ENCODE peak calls at places on chromosomes 12 and 14, in nine cellular contexts. One of them, this sample, is unnamed.

GRCh38 chr12:76470028-76470939 is 89.3 kb downstream of the OSBPL8 start:
- DNase-seq in RWPE2: no peak
- DNase-seq in ascending aorta: no peak
- DNase-seq in epithelial cell of esophagus: peak; percentile 92
- DNase-seq in mammary epithelial cell: peak; percentile 79
- DNase-seq in astrocyte of the cerebellum: peak; percentile 71
- DNase-seq in choroid plexus epithelial cell: peak; percentile 96
- DNase-seq in heart left ventricle: no peak
- DNase-seq in endothelial cell of umbilical vein: peak; percentile 68
- DNase-seq in this sample: peak; percentile 78

GRCh38 chr12:1350055-1350933 is 244.1 kb downstream of the FBXL14 start:
- DNase-seq in ascending aorta: no peak
- DNase-seq in endothelial cell of umbilical vein: no peak
- DNase-seq in heart left ventricle: no peak
- DNase-seq in RWPE2: no peak
- DNase-seq in mammary epithelial cell: peak; percentile 90
- DNase-seq in choroid plexus epithelial cell: peak; percentile 95
- DNase-seq in astrocyte of the cerebellum: peak; percentile 79
- DNase-seq in epithelial cell of esophagus: peak; percentile 45
- DNase-seq in this sample: peak; percentile 78

GRCh38 chr12:52052471-52053186 is 1.4 kb downstream of the NR4A1 start:
- DNase-seq in epithelial cell of esophagus: peak; percentile 54
- DNase-seq in ascending aorta: no peak
- DNase-seq in endothelial cell of umbilical vein: no peak
- DNase-seq in mammary epithelial cell: peak; percentile 40
- DNase-seq in heart left ventricle: peak; percentile 64
- DNase-seq in choroid plexus epithelial cell: no peak
- DNase-seq in RWPE2: no peak
- DNase-seq in astrocyte of the cerebellum: no peak
- DNase-seq in this sample: peak; percentile 74

GRCh38 chr12:85920324-85920947 is 46.3 kb downstream of the NTS start:
- DNase-seq in ascending aorta: no peak
- DNase-seq in choroid plexus epithelial cell: peak; percentile 45
- DNase-seq in heart left ventricle: no peak
- DNase-seq in endothelial cell of umbilical vein: peak; percentile 53
- DNase-seq in mammary epithelial cell: peak; percentile 12
- DNase-seq in epithelial cell of esophagus: peak; percentile 37
- DNase-seq in astrocyte of the cerebellum: peak; percentile 23
- DNase-seq in RWPE2: no peak
- DNase-seq in this sample: peak; percentile 46

GRCh38 chr12:68835333-68835908 is 27.4 kb downstream of the MDM2 start:
- DNase-seq in endothelial cell of umbilical vein: no peak
- DNase-seq in epithelial cell of esophagus: no peak
- DNase-seq in RWPE2: no peak
- DNase-seq in heart left ventricle: no peak
- DNase-seq in ascending aorta: no peak
- DNase-seq in astrocyte of the cerebellum: no peak
- DNase-seq in choroid plexus epithelial cell: no peak
- DNase-seq in mammary epithelial cell: no peak
- DNase-seq in this sample: no peak

GRCh38 chr14:34122081-34122480 is 171.2 kb upstream of the EGLN3 start:
- DNase-seq in epithelial cell of esophagus: no peak
- DNase-seq in heart left ventricle: no peak
- DNase-seq in endothelial cell of umbilical vein: no peak
- DNase-seq in mammary epithelial cell: no peak
- DNase-seq in ascending aorta: no peak
- DNase-seq in choroid plexus epithelial cell: no peak
- DNase-seq in RWPE2: no peak
- DNase-seq in astrocyte of the cerebellum: no peak
- DNase-seq in this sample: no peak

GRCh38 chr12:54998958-54999510 is 14.5 kb upstream of the TESPA1 start:
- DNase-seq in heart left ventricle: no peak
- DNase-seq in ascending aorta: no peak
- DNase-seq in RWPE2: no peak
- DNase-seq in epithelial cell of esophagus: no peak
- DNase-seq in choroid plexus epithelial cell: no peak
- DNase-seq in mammary epithelial cell: no peak
- DNase-seq in astrocyte of the cerebellum: no peak
- DNase-seq in endothelial cell of umbilical vein: peak; percentile 4
- DNase-seq in this sample: no peak

GRCh38 chr12:44873898-44874297 is 2.2 kb downstream of the NELL2 start:
- DNase-seq in epithelial cell of esophagus: peak; percentile 15
- DNase-seq in astrocyte of the cerebellum: no peak
- DNase-seq in ascending aorta: no peak
- DNase-seq in mammary epithelial cell: no peak
- DNase-seq in choroid plexus epithelial cell: peak; percentile 16
- DNase-seq in heart left ventricle: no peak
- DNase-seq in endothelial cell of umbilical vein: no peak
- DNase-seq in RWPE2: no peak
- DNase-seq in this sample: peak; percentile 12

GRCh38 chr12:23209793-23210192 is 584.8 kb downstream of the ETNK1 start:
- DNase-seq in heart left ventricle: no peak
- DNase-seq in choroid plexus epithelial cell: peak; percentile 4
- DNase-seq in mammary epithelial cell: peak; percentile 29
- DNase-seq in astrocyte of the cerebellum: no peak
- DNase-seq in epithelial cell of esophagus: peak; percentile 86
- DNase-seq in endothelial cell of umbilical vein: no peak
- DNase-seq in RWPE2: no peak
- DNase-seq in ascending aorta: no peak
- DNase-seq in this sample: peak; percentile 28

GRCh38 chr12:55966408-55967281 is at the start of gene CDK2:
- DNase-seq in astrocyte of the cerebellum: no peak
- DNase-seq in RWPE2: peak; percentile 91
- DNase-seq in endothelial cell of umbilical vein: peak; percentile 89
- DNase-seq in choroid plexus epithelial cell: peak; percentile 71
- DNase-seq in mammary epithelial cell: peak; percentile 78
- DNase-seq in epithelial cell of esophagus: peak; percentile 84
- DNase-seq in ascending aorta: peak; percentile 74
- DNase-seq in heart left ventricle: peak; percentile 95
- DNase-seq in this sample: peak; percentile 78

GRCh38 chr12:22993639-22994038 is 368.7 kb downstream of the ETNK1 start:
- DNase-seq in choroid plexus epithelial cell: no peak
- DNase-seq in RWPE2: no peak
- DNase-seq in heart left ventricle: no peak
- DNase-seq in ascending aorta: no peak
- DNase-seq in epithelial cell of esophagus: peak; percentile 53
- DNase-seq in mammary epithelial cell: peak; percentile 50
- DNase-seq in endothelial cell of umbilical vein: no peak
- DNase-seq in astrocyte of the cerebellum: peak; percentile 52
- DNase-seq in this sample: no peak

GRCh38 chr12:106633451-106633823 is 50.6 kb downstream of the RFX4 start:
- DNase-seq in mammary epithelial cell: no peak
- DNase-seq in endothelial cell of umbilical vein: no peak
- DNase-seq in astrocyte of the cerebellum: peak; percentile 33
- DNase-seq in RWPE2: no peak
- DNase-seq in ascending aorta: no peak
- DNase-seq in epithelial cell of esophagus: no peak
- DNase-seq in heart left ventricle: no peak
- DNase-seq in choroid plexus epithelial cell: peak; percentile 89
- DNase-seq in this sample: peak; percentile 48

GRCh38 chr12:15035185-15035584 is 62.3 kb downstream of the PDE6H start:
- DNase-seq in heart left ventricle: no peak
- DNase-seq in RWPE2: no peak
- DNase-seq in choroid plexus epithelial cell: no peak
- DNase-seq in mammary epithelial cell: no peak
- DNase-seq in astrocyte of the cerebellum: no peak
- DNase-seq in endothelial cell of umbilical vein: no peak
- DNase-seq in epithelial cell of esophagus: no peak
- DNase-seq in ascending aorta: no peak
- DNase-seq in this sample: no peak

GRCh38 chr12:21644516-21644915 is 13.1 kb downstream of the LDHB start:
- DNase-seq in RWPE2: no peak
- DNase-seq in epithelial cell of esophagus: peak; percentile 33
- DNase-seq in ascending aorta: no peak
- DNase-seq in endothelial cell of umbilical vein: no peak
- DNase-seq in mammary epithelial cell: no peak
- DNase-seq in heart left ventricle: no peak
- DNase-seq in choroid plexus epithelial cell: no peak
- DNase-seq in astrocyte of the cerebellum: no peak
- DNase-seq in this sample: peak; percentile 22
- TF ChIP-seq CTCF in RWPE2: no peak
- TF ChIP-seq CTCF in epithelial cell of esophagus: no peak
- TF ChIP-seq CTCF in ascending aorta: no peak
- TF ChIP-seq CTCF in endothelial cell of umbilical vein: no peak
- TF ChIP-seq CTCF in mammary epithelial cell: no peak
- TF ChIP-seq CTCF in heart left ventricle: no peak
- TF ChIP-seq CTCF in choroid plexus epithelial cell: no peak
- TF ChIP-seq CTCF in astrocyte of the cerebellum: no peak
- TF ChIP-seq CTCF in this sample: no peak

GRCh38 chr14:24155100-24155499 is 6.0 kb upstream of the IRF9 start:
- DNase-seq in ascending aorta: no peak
- DNase-seq in heart left ventricle: peak; percentile 34
- DNase-seq in astrocyte of the cerebellum: no peak
- DNase-seq in mammary epithelial cell: no peak
- DNase-seq in choroid plexus epithelial cell: no peak
- DNase-seq in RWPE2: no peak
- DNase-seq in epithelial cell of esophagus: no peak
- DNase-seq in endothelial cell of umbilical vein: no peak
- DNase-seq in this sample: no peak

GRCh38 chr14:24160499-24160849 is 591 bp upstream of the IRF9 start:
- DNase-seq in ascending aorta: no peak
- DNase-seq in endothelial cell of umbilical vein: no peak
- DNase-seq in heart left ventricle: peak; percentile 37
- DNase-seq in astrocyte of the cerebellum: no peak
- DNase-seq in epithelial cell of esophagus: no peak
- DNase-seq in mammary epithelial cell: no peak
- DNase-seq in choroid plexus epithelial cell: no peak
- DNase-seq in RWPE2: no peak
- DNase-seq in this sample: no peak

GRCh38 chr14:24159777-24160498 is 1.1 kb upstream of the IRF9 start:
- DNase-seq in mammary epithelial cell: no peak
- DNase-seq in heart left ventricle: peak; percentile 43
- DNase-seq in ascending aorta: no peak
- DNase-seq in choroid plexus epithelial cell: no peak
- DNase-seq in RWPE2: no peak
- DNase-seq in endothelial cell of umbilical vein: no peak
- DNase-seq in epithelial cell of esophagus: no peak
- DNase-seq in astrocyte of the cerebellum: no peak
- DNase-seq in this sample: no peak

GRCh38 chr14:24157331-24157730 is 3.7 kb upstream of the IRF9 start:
- DNase-seq in endothelial cell of umbilical vein: no peak
- DNase-seq in astrocyte of the cerebellum: no peak
- DNase-seq in ascending aorta: no peak
- DNase-seq in heart left ventricle: no peak
- DNase-seq in choroid plexus epithelial cell: no peak
- DNase-seq in mammary epithelial cell: no peak
- DNase-seq in epithelial cell of esophagus: no peak
- DNase-seq in RWPE2: no peak
- DNase-seq in this sample: no peak

GRCh38 chr14:24156840-24157239 is 4.2 kb upstream of the IRF9 start:
- DNase-seq in RWPE2: no peak
- DNase-seq in epithelial cell of esophagus: no peak
- DNase-seq in ascending aorta: no peak
- DNase-seq in astrocyte of the cerebellum: no peak
- DNase-seq in choroid plexus epithelial cell: no peak
- DNase-seq in endothelial cell of umbilical vein: no peak
- DNase-seq in mammary epithelial cell: no peak
- DNase-seq in heart left ventricle: no peak
- DNase-seq in this sample: no peak
- H3K4me3 ChIP-seq in RWPE2: no peak overlapping the region
- H3K4me3 ChIP-seq in epithelial cell of esophagus: no peak overlapping the region
- H3K4me3 ChIP-seq in ascending aorta: no peak overlapping the region
- H3K4me3 ChIP-seq in astrocyte of the cerebellum: no peak overlapping the region
- H3K4me3 ChIP-seq in choroid plexus epithelial cell: no peak overlapping the region
- H3K4me3 ChIP-seq in endothelial cell of umbilical vein: no peak overlapping the region
- H3K4me3 ChIP-seq in mammary epithelial cell: no peak overlapping the region
- H3K4me3 ChIP-seq in heart left ventricle: no peak overlapping the region
- H3K4me3 ChIP-seq in this sample: no peak overlapping the region

DNA sequence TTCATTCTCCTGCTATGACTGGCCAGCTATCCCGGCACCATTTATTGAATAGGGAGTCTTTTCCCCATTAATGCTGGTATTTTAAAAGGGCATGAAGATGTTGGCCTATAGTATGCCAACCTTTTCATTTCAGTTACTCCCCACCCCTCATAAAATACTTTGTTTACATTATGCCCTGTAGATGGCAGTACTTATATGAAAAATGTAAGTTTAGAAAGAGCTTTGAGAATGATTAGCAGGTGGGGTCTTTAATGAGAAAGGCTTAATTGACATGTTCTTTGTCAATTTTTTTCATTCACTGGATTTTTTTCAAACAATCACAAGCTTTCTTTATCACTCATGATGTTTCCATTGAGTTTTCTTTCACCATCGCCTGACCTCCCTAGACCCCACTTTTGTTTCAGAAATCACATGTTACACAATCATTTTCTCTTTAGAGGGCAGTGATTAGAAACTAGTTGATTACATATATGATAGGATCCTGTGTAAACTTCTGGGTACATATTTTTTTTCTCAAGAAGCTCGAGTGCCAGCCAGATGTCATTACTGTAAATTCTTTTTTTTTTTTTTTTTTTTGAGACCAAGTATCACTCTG is 62.6 kb upstream of the PSMA6 start:
- DNase-seq in endothelial cell of umbilical vein: peak; percentile 41
- DNase-seq in astrocyte of the cerebellum: no peak
- DNase-seq in RWPE2: no peak
- DNase-seq in heart left ventricle: no peak
- DNase-seq in epithelial cell of esophagus: peak; percentile 29
- DNase-seq in choroid plexus epithelial cell: no peak
- DNase-seq in ascending aorta: no peak
- DNase-seq in mammary epithelial cell: no peak
- DNase-seq in this sample: peak; percentile 39
- TF ChIP-seq CTCF in endothelial cell of umbilical vein: peak; percentile 9
- TF ChIP-seq CTCF in astrocyte of the cerebellum: no peak
- TF ChIP-seq CTCF in RWPE2: peak; percentile 76
- TF ChIP-seq CTCF in heart left ventricle: peak; percentile 39
- TF ChIP-seq CTCF in epithelial cell of esophagus: peak; percentile 25
- TF ChIP-seq CTCF in choroid plexus epithelial cell: peak; percentile 30
- TF ChIP-seq CTCF in ascending aorta: peak; percentile 17
- TF ChIP-seq CTCF in mammary epithelial cell: peak; percentile 34
- TF ChIP-seq CTCF in this sample: no peak

GRCh38 chr14:22419620-22420019 is 169.4 kb downstream of the DAD1 start:
- DNase-seq in RWPE2: no peak
- DNase-seq in endothelial cell of umbilical vein: peak; percentile 16
- DNase-seq in astrocyte of the cerebellum: no peak
- DNase-seq in heart left ventricle: no peak
- DNase-seq in ascending aorta: no peak
- DNase-seq in epithelial cell of esophagus: no peak
- DNase-seq in choroid plexus epithelial cell: no peak
- DNase-seq in mammary epithelial cell: no peak
- DNase-seq in this sample: no peak

GRCh38 chr14:22416193-22416592 is 172.8 kb downstream of the DAD1 start:
- DNase-seq in mammary epithelial cell: no peak
- DNase-seq in choroid plexus epithelial cell: no peak
- DNase-seq in endothelial cell of umbilical vein: no peak
- DNase-seq in astrocyte of the cerebellum: no peak
- DNase-seq in epithelial cell of esophagus: no peak
- DNase-seq in ascending aorta: no peak
- DNase-seq in heart left ventricle: no peak
- DNase-seq in RWPE2: no peak
- DNase-seq in this sample: no peak

GRCh38 chr14:22418631-22419030 is 170.4 kb downstream of the DAD1 start:
- DNase-seq in choroid plexus epithelial cell: no peak
- DNase-seq in ascending aorta: no peak
- DNase-seq in endothelial cell of umbilical vein: no peak
- DNase-seq in astrocyte of the cerebellum: no peak
- DNase-seq in mammary epithelial cell: no peak
- DNase-seq in RWPE2: no peak
- DNase-seq in heart left ventricle: no peak
- DNase-seq in epithelial cell of esophagus: no peak
- DNase-seq in this sample: no peak

GRCh38 chr14:22415633-22415959 is 173.4 kb downstream of the DAD1 start:
- DNase-seq in choroid plexus epithelial cell: no peak
- DNase-seq in astrocyte of the cerebellum: no peak
- DNase-seq in mammary epithelial cell: no peak
- DNase-seq in heart left ventricle: no peak
- DNase-seq in RWPE2: no peak
- DNase-seq in endothelial cell of umbilical vein: no peak
- DNase-seq in ascending aorta: no peak
- DNase-seq in epithelial cell of esophagus: no peak
- DNase-seq in this sample: no peak

GRCh38 chr14:22417914-22418313 is 171.1 kb downstream of the DAD1 start:
- DNase-seq in epithelial cell of esophagus: no peak
- DNase-seq in ascending aorta: no peak
- DNase-seq in heart left ventricle: no peak
- DNase-seq in RWPE2: no peak
- DNase-seq in endothelial cell of umbilical vein: no peak
- DNase-seq in mammary epithelial cell: no peak
- DNase-seq in choroid plexus epithelial cell: no peak
- DNase-seq in astrocyte of the cerebellum: no peak
- DNase-seq in this sample: no peak
- H3K4me3 ChIP-seq in epithelial cell of esophagus: no peak overlapping the region
- H3K4me3 ChIP-seq in ascending aorta: no peak overlapping the region
- H3K4me3 ChIP-seq in heart left ventricle: no peak overlapping the region
- H3K4me3 ChIP-seq in RWPE2: no peak overlapping the region
- H3K4me3 ChIP-seq in endothelial cell of umbilical vein: no peak overlapping the region
- H3K4me3 ChIP-seq in mammary epithelial cell: no peak overlapping the region
- H3K4me3 ChIP-seq in choroid plexus epithelial cell: no peak overlapping the region
- H3K4me3 ChIP-seq in astrocyte of the cerebellum: no peak overlapping the region
- H3K4me3 ChIP-seq in this sample: no peak overlapping the region

This sample was measured in cardiac fibroblast.